ENCODE peak calls at places on chromosomes 16 and 17, in ten cellular contexts. One of them, this sample, is unnamed. For H3K4me1, the result is how much of the 10 kb centered on the place peaks cover.

GRCh38 chr17:62892069-62892675 is 73.9 kb upstream of the TANC2 start:
- DNase-seq in ovary: no peak
- DNase-seq in body of pancreas: no peak
- DNase-seq in heart left ventricle: no peak
- DNase-seq in GM23248: no peak
- DNase-seq in SJSA1: no peak
- DNase-seq in ascending aorta: no peak
- DNase-seq in upper lobe of right lung: no peak
- DNase-seq in effector memory CD4-positive, alpha-beta T cell: no peak
- DNase-seq in CD8-positive, alpha-beta T cell: no peak
- DNase-seq in this sample: no peak

GRCh38 chr17:64448665-64449512 is at the start of gene MILR1:
- DNase-seq in ovary: no peak
- DNase-seq in body of pancreas: no peak
- DNase-seq in heart left ventricle: peak
- DNase-seq in GM23248: peak
- DNase-seq in SJSA1: no peak
- DNase-seq in ascending aorta: peak
- DNase-seq in upper lobe of right lung: no peak
- DNase-seq in effector memory CD4-positive, alpha-beta T cell: no peak
- DNase-seq in CD8-positive, alpha-beta T cell: no peak
- DNase-seq in this sample: no peak

GRCh38 chr17:29586676-29587469 is 2.6 kb downstream of the GIT1 start:
- DNase-seq in ovary: no peak
- DNase-seq in body of pancreas: peak
- DNase-seq in heart left ventricle: no peak
- DNase-seq in GM23248: no peak
- DNase-seq in SJSA1: no peak
- DNase-seq in ascending aorta: no peak
- DNase-seq in upper lobe of right lung: no peak
- DNase-seq in effector memory CD4-positive, alpha-beta T cell: no peak
- DNase-seq in CD8-positive, alpha-beta T cell: no peak
- DNase-seq in this sample: no peak

GRCh38 chr16:66103245-66103644 is 263.2 kb upstream of the CDH5 start:
- DNase-seq in ovary: no peak
- DNase-seq in body of pancreas: no peak
- DNase-seq in heart left ventricle: no peak
- DNase-seq in GM23248: peak
- DNase-seq in SJSA1: no peak
- DNase-seq in ascending aorta: no peak
- DNase-seq in upper lobe of right lung: no peak
- DNase-seq in effector memory CD4-positive, alpha-beta T cell: no peak
- DNase-seq in CD8-positive, alpha-beta T cell: no peak
- DNase-seq in this sample: no peak

GRCh38 chr17:63701477-63702222 is 1.7 kb upstream of the LIMD2 start:
- DNase-seq in ovary: no peak
- DNase-seq in body of pancreas: no peak
- DNase-seq in heart left ventricle: no peak
- DNase-seq in GM23248: no peak
- DNase-seq in SJSA1: no peak
- DNase-seq in ascending aorta: peak
- DNase-seq in upper lobe of right lung: peak
- DNase-seq in effector memory CD4-positive, alpha-beta T cell: peak
- DNase-seq in CD8-positive, alpha-beta T cell: peak
- DNase-seq in this sample: no peak

GRCh38 chr16:65121870-65122723 is at the start of gene CDH11:
- DNase-seq in ovary: peak
- DNase-seq in body of pancreas: peak
- DNase-seq in heart left ventricle: peak
- DNase-seq in GM23248: peak
- DNase-seq in SJSA1: peak
- DNase-seq in ascending aorta: peak
- DNase-seq in upper lobe of right lung: peak
- DNase-seq in effector memory CD4-positive, alpha-beta T cell: no peak
- DNase-seq in CD8-positive, alpha-beta T cell: no peak
- DNase-seq in this sample: no peak

GRCh38 chr17:20203761-20204263 is 194.7 kb downstream of the SPECC1 start:
- DNase-seq in ovary: no peak
- DNase-seq in body of pancreas: no peak
- DNase-seq in heart left ventricle: no peak
- DNase-seq in GM23248: peak
- DNase-seq in SJSA1: no peak
- DNase-seq in ascending aorta: no peak
- DNase-seq in upper lobe of right lung: no peak
- DNase-seq in effector memory CD4-positive, alpha-beta T cell: no peak
- DNase-seq in CD8-positive, alpha-beta T cell: no peak
- DNase-seq in this sample: no peak

GRCh38 chr17:63024716-63025115 is 58.7 kb downstream of the TANC2 start:
- DNase-seq in ovary: no peak
- DNase-seq in body of pancreas: no peak
- DNase-seq in heart left ventricle: no peak
- DNase-seq in GM23248: peak
- DNase-seq in SJSA1: no peak
- DNase-seq in ascending aorta: no peak
- DNase-seq in upper lobe of right lung: no peak
- DNase-seq in effector memory CD4-positive, alpha-beta T cell: no peak
- DNase-seq in CD8-positive, alpha-beta T cell: no peak
- DNase-seq in this sample: no peak

GRCh38 chr16:83958137-83958810 is 5.2 kb downstream of the OSGIN1 start:
- DNase-seq in ovary: no peak
- DNase-seq in body of pancreas: no peak
- DNase-seq in heart left ventricle: no peak
- DNase-seq in GM23248: no peak
- DNase-seq in SJSA1: no peak
- DNase-seq in ascending aorta: no peak
- DNase-seq in upper lobe of right lung: no peak
- DNase-seq in effector memory CD4-positive, alpha-beta T cell: no peak
- DNase-seq in CD8-positive, alpha-beta T cell: no peak
- DNase-seq in this sample: no peak

GRCh38 chr17:4449736-4450135 is 16.0 kb downstream of the SPNS3 start:
- DNase-seq in ovary: peak
- DNase-seq in body of pancreas: no peak
- DNase-seq in heart left ventricle: no peak
- DNase-seq in GM23248: peak
- DNase-seq in SJSA1: no peak
- DNase-seq in ascending aorta: no peak
- DNase-seq in upper lobe of right lung: peak
- DNase-seq in effector memory CD4-positive, alpha-beta T cell: no peak
- DNase-seq in CD8-positive, alpha-beta T cell: no peak
- DNase-seq in this sample: no peak

GRCh38 chr16:64455275-64455674 is 666.6 kb downstream of the CDH11 start:
- DNase-seq in ovary: no peak
- DNase-seq in body of pancreas: no peak
- DNase-seq in heart left ventricle: no peak
- DNase-seq in GM23248: peak
- DNase-seq in SJSA1: no peak
- DNase-seq in ascending aorta: no peak
- DNase-seq in upper lobe of right lung: no peak
- DNase-seq in effector memory CD4-positive, alpha-beta T cell: no peak
- DNase-seq in CD8-positive, alpha-beta T cell: no peak
- DNase-seq in this sample: no peak

GRCh38 chr17:67573987-67574657 is 143.6 kb upstream of the NOL11 start:
- DNase-seq in ovary: no peak
- DNase-seq in body of pancreas: no peak
- DNase-seq in heart left ventricle: no peak
- DNase-seq in GM23248: no peak
- DNase-seq in SJSA1: no peak
- DNase-seq in ascending aorta: no peak
- DNase-seq in upper lobe of right lung: no peak
- DNase-seq in effector memory CD4-positive, alpha-beta T cell: no peak
- DNase-seq in CD8-positive, alpha-beta T cell: no peak
- DNase-seq in this sample: no peak

GRCh38 chr16:21653571-21653970 is 1.2 kb upstream of the IGSF6 start:
- DNase-seq in ovary: no peak
- DNase-seq in body of pancreas: peak
- DNase-seq in heart left ventricle: no peak
- DNase-seq in GM23248: no peak
- DNase-seq in SJSA1: no peak
- DNase-seq in ascending aorta: no peak
- DNase-seq in upper lobe of right lung: no peak
- DNase-seq in effector memory CD4-positive, alpha-beta T cell: no peak
- DNase-seq in CD8-positive, alpha-beta T cell: no peak
- DNase-seq in this sample: no peak

GRCh38 chr16:58459344-58460218 is 40.4 kb upstream of the NDRG4 start:
- DNase-seq in ovary: no peak
- DNase-seq in body of pancreas: no peak
- DNase-seq in heart left ventricle: no peak
- DNase-seq in GM23248: peak
- DNase-seq in SJSA1: no peak
- DNase-seq in ascending aorta: no peak
- DNase-seq in upper lobe of right lung: no peak
- DNase-seq in effector memory CD4-positive, alpha-beta T cell: no peak
- DNase-seq in CD8-positive, alpha-beta T cell: no peak
- DNase-seq in this sample: peak

GRCh38 chr16:3443108-3444031 is at the start of the genes NAA60 and ZNF597:
- DNase-seq in ovary: peak
- DNase-seq in body of pancreas: peak
- DNase-seq in heart left ventricle: peak
- DNase-seq in GM23248: peak
- DNase-seq in SJSA1: peak
- DNase-seq in ascending aorta: peak
- DNase-seq in upper lobe of right lung: peak
- DNase-seq in effector memory CD4-positive, alpha-beta T cell: peak
- DNase-seq in CD8-positive, alpha-beta T cell: peak
- DNase-seq in this sample: no peak

GRCh38 chr17:17994271-17994670 is 21.6 kb downstream of the DRC3 start:
- DNase-seq in ovary: peak
- DNase-seq in body of pancreas: no peak
- DNase-seq in heart left ventricle: no peak
- DNase-seq in GM23248: peak
- DNase-seq in SJSA1: no peak
- DNase-seq in ascending aorta: no peak
- DNase-seq in upper lobe of right lung: no peak
- DNase-seq in effector memory CD4-positive, alpha-beta T cell: no peak
- DNase-seq in CD8-positive, alpha-beta T cell: peak
- DNase-seq in this sample: no peak

GRCh38 chr17:48246623-48247022 is 139.1 kb downstream of the SNX11 start:
- DNase-seq in ovary: no peak
- DNase-seq in body of pancreas: no peak
- DNase-seq in heart left ventricle: no peak
- DNase-seq in GM23248: peak
- DNase-seq in SJSA1: peak
- DNase-seq in ascending aorta: no peak
- DNase-seq in upper lobe of right lung: no peak
- DNase-seq in effector memory CD4-positive, alpha-beta T cell: no peak
- DNase-seq in CD8-positive, alpha-beta T cell: no peak
- DNase-seq in this sample: no peak

GRCh38 chr17:39145143-39145542 is 6.3 kb downstream of the PLXDC1 start:
- DNase-seq in ovary: no peak
- DNase-seq in body of pancreas: no peak
- DNase-seq in heart left ventricle: no peak
- DNase-seq in GM23248: no peak
- DNase-seq in SJSA1: no peak
- DNase-seq in ascending aorta: no peak
- DNase-seq in upper lobe of right lung: no peak
- DNase-seq in effector memory CD4-positive, alpha-beta T cell: no peak
- DNase-seq in CD8-positive, alpha-beta T cell: no peak
- DNase-seq in this sample: no peak
- H3K4me1 ChIP-seq in ovary: under half
- H3K4me1 ChIP-seq in body of pancreas: under half
- H3K4me1 ChIP-seq in heart left ventricle: under half
- H3K4me1 ChIP-seq in GM23248: under half
- H3K4me1 ChIP-seq in SJSA1: under half
- H3K4me1 ChIP-seq in ascending aorta: under half
- H3K4me1 ChIP-seq in upper lobe of right lung: under half
- H3K4me1 ChIP-seq in effector memory CD4-positive, alpha-beta T cell: under half
- H3K4me1 ChIP-seq in CD8-positive, alpha-beta T cell: under half
- H3K4me1 ChIP-seq in this sample: under half

DNA sequence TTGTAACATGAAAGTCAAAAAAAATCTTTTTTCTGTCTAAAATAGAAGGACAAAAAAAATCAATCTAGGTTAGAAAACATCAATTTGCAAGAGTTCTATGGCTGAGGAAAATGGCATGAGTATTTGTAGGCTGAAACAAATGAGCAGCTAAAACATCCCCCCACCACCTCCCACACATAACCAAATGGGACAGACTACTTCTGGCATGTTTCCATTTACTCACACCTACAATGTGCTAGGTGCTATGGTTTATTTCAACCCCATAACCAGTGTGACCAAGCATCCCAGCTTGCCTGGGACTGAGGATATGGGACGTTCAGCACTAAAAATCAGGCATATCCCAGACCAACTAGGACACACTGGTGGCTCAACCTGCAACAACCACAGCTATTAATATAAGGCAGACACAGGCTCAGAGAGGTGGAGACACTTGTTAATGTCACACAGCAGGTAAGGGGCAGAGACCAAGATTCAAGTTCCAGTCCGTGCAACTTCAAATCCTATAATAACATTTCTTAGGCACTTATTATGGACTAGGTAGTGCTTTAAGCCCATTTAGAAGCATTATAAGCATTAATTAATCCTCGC is 96.0 kb downstream of the XYLT1 start:
- DNase-seq in ovary: no peak
- DNase-seq in body of pancreas: no peak
- DNase-seq in heart left ventricle: no peak
- DNase-seq in GM23248: no peak
- DNase-seq in SJSA1: no peak
- DNase-seq in ascending aorta: no peak
- DNase-seq in upper lobe of right lung: no peak
- DNase-seq in effector memory CD4-positive, alpha-beta T cell: no peak
- DNase-seq in CD8-positive, alpha-beta T cell: no peak
- DNase-seq in this sample: no peak
- H3K27ac ChIP-seq in ovary: no peak
- H3K27ac ChIP-seq in body of pancreas: no peak
- H3K27ac ChIP-seq in heart left ventricle: no peak
- H3K27ac ChIP-seq in GM23248: no peak
- H3K27ac ChIP-seq in SJSA1: no peak
- H3K27ac ChIP-seq in ascending aorta: no peak
- H3K27ac ChIP-seq in upper lobe of right lung: no peak
- H3K27ac ChIP-seq in effector memory CD4-positive, alpha-beta T cell: no peak
- H3K27ac ChIP-seq in CD8-positive, alpha-beta T cell: no peak
- H3K27ac ChIP-seq in this sample: no peak

GRCh38 chr17:27475981-27476895 is 20.0 kb downstream of the KSR1 start:
- DNase-seq in ovary: no peak
- DNase-seq in body of pancreas: no peak
- DNase-seq in heart left ventricle: no peak
- DNase-seq in GM23248: no peak
- DNase-seq in SJSA1: no peak
- DNase-seq in ascending aorta: no peak
- DNase-seq in upper lobe of right lung: peak
- DNase-seq in effector memory CD4-positive, alpha-beta T cell: no peak
- DNase-seq in CD8-positive, alpha-beta T cell: no peak
- DNase-seq in this sample: no peak
- H3K4me1 ChIP-seq in ovary: under half
- H3K4me1 ChIP-seq in body of pancreas: under half
- H3K4me1 ChIP-seq in heart left ventricle: half or more
- H3K4me1 ChIP-seq in GM23248: under half
- H3K4me1 ChIP-seq in SJSA1: under half
- H3K4me1 ChIP-seq in ascending aorta: under half
- H3K4me1 ChIP-seq in upper lobe of right lung: under half
- H3K4me1 ChIP-seq in effector memory CD4-positive, alpha-beta T cell: under half
- H3K4me1 ChIP-seq in CD8-positive, alpha-beta T cell: under half
- H3K4me1 ChIP-seq in this sample: under half

DNA sequence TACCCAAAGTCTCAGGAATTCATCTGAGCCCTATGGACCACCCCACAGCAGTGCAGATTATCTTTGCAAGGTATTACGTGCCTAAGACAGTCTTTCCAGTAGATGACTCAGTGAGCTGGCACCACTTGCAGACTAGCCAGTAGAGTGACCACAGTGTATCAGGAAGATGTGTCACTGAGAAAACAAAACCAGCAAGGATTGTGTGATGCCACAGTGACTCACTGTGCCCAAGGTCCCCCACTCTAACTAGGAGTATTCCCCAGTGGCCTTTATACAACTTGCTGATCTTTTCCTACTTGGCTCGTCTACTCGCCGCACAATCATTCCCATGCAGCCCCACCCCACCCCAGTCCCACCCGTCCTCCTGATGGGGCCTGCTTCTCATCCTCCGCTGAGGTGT is 26.8 kb upstream of the PRKCA start:
- DNase-seq in ovary: no peak
- DNase-seq in body of pancreas: no peak
- DNase-seq in heart left ventricle: no peak
- DNase-seq in GM23248: peak
- DNase-seq in SJSA1: peak
- DNase-seq in ascending aorta: peak
- DNase-seq in upper lobe of right lung: no peak
- DNase-seq in effector memory CD4-positive, alpha-beta T cell: no peak
- DNase-seq in CD8-positive, alpha-beta T cell: no peak
- DNase-seq in this sample: peak
- H3K27ac ChIP-seq in ovary: no peak
- H3K27ac ChIP-seq in body of pancreas: no peak
- H3K27ac ChIP-seq in heart left ventricle: no peak
- H3K27ac ChIP-seq in GM23248: peak
- H3K27ac ChIP-seq in SJSA1: peak
- H3K27ac ChIP-seq in ascending aorta: no peak
- H3K27ac ChIP-seq in upper lobe of right lung: no peak
- H3K27ac ChIP-seq in effector memory CD4-positive, alpha-beta T cell: no peak
- H3K27ac ChIP-seq in CD8-positive, alpha-beta T cell: no peak
- H3K27ac ChIP-seq in this sample: no peak

This sample was measured in keratinocyte.